ENCODE peak calls at places on chromosomes 3 and 15, in five cellular contexts. One of them, this sample, is unnamed.
A peak's percentile ranks its signal among the peaks of the same experiment; 100 is the strongest.

GRCh38 chr3:16300881-16301359 is 35.9 kb downstream of the OXNAD1 start:
- DNase-seq in psoas muscle: no peak
- DNase-seq in fibroblast of pulmonary artery: no peak
- DNase-seq in spleen: no peak
- DNase-seq in dorsolateral prefrontal cortex: no peak
- DNase-seq in this sample: no peak

GRCh38 chr15:65344214-65344908 is 33.4 kb downstream of the IGDCC3 start:
- DNase-seq in psoas muscle: no peak
- DNase-seq in fibroblast of pulmonary artery: no peak
- DNase-seq in spleen: peak; percentile 34
- DNase-seq in dorsolateral prefrontal cortex: no peak
- DNase-seq in this sample: no peak

GRCh38 chr3:52080830-52081719 is 24.7 kb upstream of the DUSP7 start:
- DNase-seq in psoas muscle: peak; percentile 4
- DNase-seq in fibroblast of pulmonary artery: no peak
- DNase-seq in spleen: no peak
- DNase-seq in dorsolateral prefrontal cortex: no peak
- DNase-seq in this sample: peak; percentile 21

GRCh38 chr3:31165399-31165860 is 271.0 kb upstream of the GADL1 start:
- DNase-seq in psoas muscle: no peak
- DNase-seq in fibroblast of pulmonary artery: peak; percentile 42
- DNase-seq in spleen: no peak
- DNase-seq in dorsolateral prefrontal cortex: no peak
- DNase-seq in this sample: no peak

GRCh38 chr3:110731148-110731547 is 340.5 kb upstream of the NECTIN3 start:
- DNase-seq in psoas muscle: no peak
- DNase-seq in fibroblast of pulmonary artery: peak; percentile 13
- DNase-seq in spleen: no peak
- DNase-seq in dorsolateral prefrontal cortex: no peak
- DNase-seq in this sample: no peak

GRCh38 chr15:84947947-84948830 is 33.5 kb upstream of the PDE8A start:
- DNase-seq in psoas muscle: peak; percentile 43
- DNase-seq in fibroblast of pulmonary artery: peak; percentile 90
- DNase-seq in spleen: no peak
- DNase-seq in dorsolateral prefrontal cortex: no peak
- DNase-seq in this sample: peak; percentile 73

GRCh38 chr3:188686319-188686718 is 485.5 kb upstream of the TPRG1 start:
- DNase-seq in psoas muscle: no peak
- DNase-seq in fibroblast of pulmonary artery: no peak
- DNase-seq in spleen: no peak
- DNase-seq in dorsolateral prefrontal cortex: no peak
- DNase-seq in this sample: no peak

GRCh38 chr3:74651239-74651638 is 36.8 kb upstream of the CNTN3 start:
- DNase-seq in psoas muscle: no peak
- DNase-seq in fibroblast of pulmonary artery: peak; percentile 65
- DNase-seq in spleen: no peak
- DNase-seq in dorsolateral prefrontal cortex: no peak
- DNase-seq in this sample: no peak

GRCh38 chr3:131948806-131949205 is 86.0 kb downstream of the CPNE4 start:
- DNase-seq in psoas muscle: no peak
- DNase-seq in fibroblast of pulmonary artery: no peak
- DNase-seq in spleen: no peak
- DNase-seq in dorsolateral prefrontal cortex: no peak
- DNase-seq in this sample: no peak

GRCh38 chr15:57218826-57219576 is 157.3 kb upstream of the CGNL1 start:
- DNase-seq in psoas muscle: no peak
- DNase-seq in fibroblast of pulmonary artery: peak; percentile 88
- DNase-seq in spleen: no peak
- DNase-seq in dorsolateral prefrontal cortex: no peak
- DNase-seq in this sample: peak; percentile 93

GRCh38 chr15:98996619-98997018 is 11.0 kb downstream of the PGPEP1L start:
- DNase-seq in psoas muscle: no peak
- DNase-seq in fibroblast of pulmonary artery: no peak
- DNase-seq in spleen: no peak
- DNase-seq in dorsolateral prefrontal cortex: no peak
- DNase-seq in this sample: no peak

GRCh38 chr3:113832477-113833164 is 6.0 kb upstream of the GRAMD1C start:
- DNase-seq in psoas muscle: no peak
- DNase-seq in fibroblast of pulmonary artery: no peak
- DNase-seq in spleen: no peak
- DNase-seq in dorsolateral prefrontal cortex: no peak
- DNase-seq in this sample: peak; percentile 18

GRCh38 chr3:182357928-182358327 is 435.4 kb upstream of the ATP11B start:
- DNase-seq in psoas muscle: no peak
- DNase-seq in fibroblast of pulmonary artery: no peak
- DNase-seq in spleen: no peak
- DNase-seq in dorsolateral prefrontal cortex: no peak
- DNase-seq in this sample: no peak

GRCh38 chr15:77577350-77577749 is 55.4 kb downstream of the LINGO1 start:
- DNase-seq in psoas muscle: no peak
- DNase-seq in fibroblast of pulmonary artery: no peak
- DNase-seq in spleen: no peak
- DNase-seq in dorsolateral prefrontal cortex: peak; percentile 85
- DNase-seq in this sample: no peak

GRCh38 chr3:85360742-85361387 is 402.1 kb downstream of the CADM2 start:
- DNase-seq in psoas muscle: peak; percentile 21
- DNase-seq in fibroblast of pulmonary artery: peak; percentile 13
- DNase-seq in spleen: no peak
- DNase-seq in dorsolateral prefrontal cortex: peak; percentile 83
- DNase-seq in this sample: peak; percentile 0

GRCh38 chr3:155778441-155778840 is 27.6 kb downstream of the C3orf33 start:
- DNase-seq in psoas muscle: no peak
- DNase-seq in fibroblast of pulmonary artery: peak; percentile 11
- DNase-seq in spleen: no peak
- DNase-seq in dorsolateral prefrontal cortex: no peak
- DNase-seq in this sample: no peak
- TF ChIP-seq CTCF in psoas muscle: no peak
- TF ChIP-seq CTCF in fibroblast of pulmonary artery: no peak
- TF ChIP-seq CTCF in spleen: no peak
- TF ChIP-seq CTCF in dorsolateral prefrontal cortex: no peak
- TF ChIP-seq CTCF in this sample: no peak

DNA sequence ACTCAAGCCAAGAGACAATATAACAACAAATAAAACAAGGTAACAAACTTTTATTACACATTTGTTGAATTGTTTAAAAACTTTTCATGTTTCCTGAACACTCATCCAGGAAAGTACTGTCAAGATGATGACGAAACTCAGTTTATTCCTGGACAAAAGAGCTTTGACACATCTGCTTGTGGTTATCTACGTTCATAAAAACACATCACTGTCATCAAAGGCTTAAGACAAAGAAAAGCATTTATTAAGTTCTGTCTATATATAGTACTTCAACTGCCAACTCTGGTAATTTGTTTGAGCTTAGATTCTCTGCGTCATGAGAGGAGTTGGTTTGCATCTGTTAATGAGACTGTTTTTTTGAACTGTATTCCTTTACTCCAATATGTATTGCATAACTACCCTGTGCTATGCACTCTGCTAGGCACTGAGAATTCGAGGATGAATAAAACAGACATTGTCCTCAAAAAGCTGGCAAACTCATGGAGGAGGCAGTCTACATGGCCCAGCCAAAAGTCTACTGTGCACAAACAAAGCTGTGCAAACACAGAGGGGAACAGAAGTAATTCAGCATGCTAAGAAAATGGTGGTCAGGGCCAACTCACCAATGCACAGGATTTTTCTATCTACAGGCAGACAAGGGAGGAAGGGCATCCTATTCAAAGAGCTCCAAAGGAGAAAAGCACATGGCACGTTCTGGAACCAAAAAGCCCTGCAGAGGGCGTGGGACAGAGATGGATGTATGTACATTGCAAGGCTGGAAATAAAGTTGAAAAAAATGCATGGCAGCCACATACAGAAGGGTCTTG is 21.5 kb downstream of the PLD1 start:
- DNase-seq in psoas muscle: no peak
- DNase-seq in fibroblast of pulmonary artery: peak; percentile 98
- DNase-seq in spleen: no peak
- DNase-seq in dorsolateral prefrontal cortex: no peak
- DNase-seq in this sample: peak; percentile 96
- TF ChIP-seq CTCF in psoas muscle: no peak
- TF ChIP-seq CTCF in fibroblast of pulmonary artery: no peak
- TF ChIP-seq CTCF in spleen: no peak
- TF ChIP-seq CTCF in dorsolateral prefrontal cortex: no peak
- TF ChIP-seq CTCF in this sample: no peak

DNA sequence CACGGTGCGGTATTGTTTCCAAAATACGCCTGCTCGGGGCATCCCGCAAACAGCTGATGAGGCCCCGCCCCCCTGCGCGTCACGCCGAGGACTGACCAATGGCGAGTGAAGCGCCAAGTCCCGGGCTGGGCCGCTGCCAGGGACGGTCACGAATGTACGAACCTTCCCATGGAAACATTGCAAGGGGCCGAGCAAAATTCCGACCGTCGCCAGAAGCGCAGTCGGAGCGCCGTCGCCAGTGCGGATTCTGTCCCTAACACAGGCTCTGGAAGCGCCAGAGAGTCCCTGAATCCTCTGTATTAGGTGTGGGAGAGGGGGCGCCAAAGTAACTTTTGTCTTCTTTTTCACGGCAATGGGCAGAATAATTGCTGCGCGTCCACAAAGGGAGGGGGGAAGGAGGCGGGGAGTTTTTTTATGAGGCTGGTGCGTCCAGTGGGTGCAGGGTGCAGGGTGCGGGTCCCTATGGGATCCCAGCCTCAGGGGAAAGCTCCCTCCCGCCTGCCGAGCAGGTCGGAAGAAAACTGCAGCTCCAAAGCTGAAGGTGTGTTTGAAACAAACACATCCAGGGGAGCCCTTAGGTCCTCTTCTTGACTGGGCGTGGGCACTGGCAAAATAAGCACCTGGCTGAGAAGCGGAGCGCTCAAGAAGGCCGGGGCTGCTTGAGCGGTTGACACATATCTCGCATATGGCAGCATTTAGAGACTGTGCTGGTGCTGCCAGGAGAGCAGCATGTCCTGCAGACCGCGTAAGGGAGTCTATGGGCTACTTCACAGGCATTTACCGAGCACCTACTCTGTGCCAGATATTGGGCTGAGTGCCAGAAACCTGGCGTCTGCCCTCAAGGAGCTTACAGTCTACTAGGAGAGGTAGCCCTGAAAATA is at the start of gene BMF:
- DNase-seq in psoas muscle: peak; percentile 100
- DNase-seq in fibroblast of pulmonary artery: peak; percentile 100
- DNase-seq in spleen: peak; percentile 99
- DNase-seq in dorsolateral prefrontal cortex: peak; percentile 99
- DNase-seq in this sample: peak; percentile 99
- TF ChIP-seq CTCF in psoas muscle: no peak
- TF ChIP-seq CTCF in fibroblast of pulmonary artery: peak; percentile 33
- TF ChIP-seq CTCF in spleen: peak; percentile 35
- TF ChIP-seq CTCF in dorsolateral prefrontal cortex: no peak
- TF ChIP-seq CTCF in this sample: peak; percentile 33

DNA sequence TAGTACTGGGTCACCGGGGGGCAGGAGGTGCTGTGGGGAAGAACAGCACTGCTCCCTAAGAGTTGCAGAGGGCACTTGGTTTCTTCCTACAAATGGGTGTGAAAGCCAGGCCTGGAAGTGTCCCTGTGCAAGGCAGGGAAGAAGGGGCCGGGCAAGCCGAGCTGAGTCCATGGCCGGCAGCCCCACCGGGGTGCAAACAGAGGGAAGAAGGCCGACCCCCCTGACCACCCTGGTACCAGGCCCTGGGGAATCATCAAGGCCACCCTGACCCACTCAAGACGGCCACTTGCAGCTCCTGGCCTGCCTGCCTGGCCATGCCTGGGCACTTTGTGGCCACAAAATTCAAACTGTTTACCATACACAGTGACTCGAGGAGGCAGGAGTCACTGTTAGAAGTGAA is 8.7 kb upstream of the DNAJB8 start:
- DNase-seq in psoas muscle: no peak
- DNase-seq in fibroblast of pulmonary artery: no peak
- DNase-seq in spleen: no peak
- DNase-seq in dorsolateral prefrontal cortex: no peak
- DNase-seq in this sample: no peak
- TF ChIP-seq CTCF in psoas muscle: no peak
- TF ChIP-seq CTCF in fibroblast of pulmonary artery: no peak
- TF ChIP-seq CTCF in spleen: no peak
- TF ChIP-seq CTCF in dorsolateral prefrontal cortex: no peak
- TF ChIP-seq CTCF in this sample: no peak

DNA sequence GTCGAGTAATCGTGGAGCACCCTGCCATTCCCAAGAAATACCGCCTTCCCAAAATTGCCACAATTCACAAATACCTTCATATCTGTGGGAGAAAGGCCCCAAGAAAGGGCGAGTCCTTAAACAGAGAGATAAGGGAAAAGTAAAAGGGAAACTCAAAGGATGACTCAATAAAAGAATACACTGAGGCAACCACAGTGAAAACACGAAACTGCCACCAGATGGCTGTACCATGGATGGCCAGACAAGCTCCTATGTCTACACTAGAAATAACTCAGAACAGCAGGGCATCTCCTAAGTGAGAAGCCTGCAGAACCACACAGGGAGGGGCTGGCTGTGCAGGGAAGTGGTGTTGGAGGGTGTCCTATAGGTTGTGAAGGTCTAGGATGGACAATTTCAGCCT is 25.0 kb downstream of the SRGAP3 start:
- DNase-seq in psoas muscle: no peak
- DNase-seq in fibroblast of pulmonary artery: peak; percentile 7
- DNase-seq in spleen: no peak
- DNase-seq in dorsolateral prefrontal cortex: peak; percentile 61
- DNase-seq in this sample: peak; percentile 30
- TF ChIP-seq CTCF in psoas muscle: no peak
- TF ChIP-seq CTCF in fibroblast of pulmonary artery: no peak
- TF ChIP-seq CTCF in spleen: no peak
- TF ChIP-seq CTCF in dorsolateral prefrontal cortex: no peak
- TF ChIP-seq CTCF in this sample: peak; percentile 14

GRCh38 chr15:47496343-47497185 is 220.7 kb upstream of the SEMA6D start:
- DNase-seq in psoas muscle: no peak
- DNase-seq in fibroblast of pulmonary artery: no peak
- DNase-seq in spleen: no peak
- DNase-seq in dorsolateral prefrontal cortex: no peak
- DNase-seq in this sample: no peak
- TF ChIP-seq CTCF in psoas muscle: no peak
- TF ChIP-seq CTCF in fibroblast of pulmonary artery: peak; percentile 32
- TF ChIP-seq CTCF in spleen: no peak
- TF ChIP-seq CTCF in dorsolateral prefrontal cortex: no peak
- TF ChIP-seq CTCF in this sample: peak; percentile 20

This sample was measured in fibroblast of villous mesenchyme.